ENCODE peak calls at places on chromosomes 13 and 19, in four cellular contexts. Q, K, N and T are unnamed samples. For H3K27me3 and H3K36me3, the result is how much of the 10 kb centered on the place peaks cover.

GRCh38 chr13:80173224-80173623 is 167.7 kb downstream of the SPRY2 start:
- DNase-seq in Q (no peak), N (peak), K (no peak), T (no peak)

GRCh38 chr13:104577029-104577820 is 1511.0 kb upstream of the SLC10A2 start:
- DNase-seq in Q (no peak), N (no peak), K (no peak), T (no peak)

GRCh38 chr19:5907216-5907615 is 2.5 kb downstream of the VMAC start:
- DNase-seq in N (no peak), K (no peak), Q (no peak), T (no peak)

GRCh38 chr19:58518261-58519086 is 1.1 kb downstream of the ZBTB45 start:
- DNase-seq in N (no peak), K (no peak), Q (no peak), T (peak)

GRCh38 chr19:17758528-17758927 is 7.3 kb downstream of the FCHO1 start:
- DNase-seq in Q (no peak), K (no peak), N (no peak), T (no peak)

GRCh38 chr13:79621902-79622301 is 140.9 kb downstream of the NDFIP2 start:
- DNase-seq in K (no peak), N (no peak), Q (no peak), T (no peak)

GRCh38 chr13:95254341-95254740 is 46.9 kb downstream of the ABCC4 start:
- DNase-seq in K (no peak), N (no peak), Q (no peak), T (no peak)

GRCh38 chr13:106507560-106508274 is 27.7 kb downstream of the EFNB2 start:
- DNase-seq in N (no peak), Q (no peak), K (no peak), T (no peak)

GRCh38 chr13:27455331-27455855 is 5.0 kb upstream of the MTIF3 start:
- DNase-seq in N (no peak), K (no peak), Q (no peak), T (peak)

GRCh38 chr13:111337741-111338140 is 17.3 kb downstream of the TEX29 start:
- DNase-seq in N (no peak), Q (no peak), K (peak), T (no peak)

GRCh38 chr13:111335263-111335662 is 14.8 kb downstream of the TEX29 start:
- DNase-seq in Q (no peak), N (no peak), K (no peak), T (no peak)

GRCh38 chr13:111338841-111339240 is 18.4 kb downstream of the TEX29 start:
- DNase-seq in K (peak), Q (no peak), N (no peak), T (peak)

GRCh38 chr13:111336666-111337065 is 16.2 kb downstream of the TEX29 start:
- DNase-seq in N (no peak), Q (no peak), K (no peak), T (no peak)

DNA sequence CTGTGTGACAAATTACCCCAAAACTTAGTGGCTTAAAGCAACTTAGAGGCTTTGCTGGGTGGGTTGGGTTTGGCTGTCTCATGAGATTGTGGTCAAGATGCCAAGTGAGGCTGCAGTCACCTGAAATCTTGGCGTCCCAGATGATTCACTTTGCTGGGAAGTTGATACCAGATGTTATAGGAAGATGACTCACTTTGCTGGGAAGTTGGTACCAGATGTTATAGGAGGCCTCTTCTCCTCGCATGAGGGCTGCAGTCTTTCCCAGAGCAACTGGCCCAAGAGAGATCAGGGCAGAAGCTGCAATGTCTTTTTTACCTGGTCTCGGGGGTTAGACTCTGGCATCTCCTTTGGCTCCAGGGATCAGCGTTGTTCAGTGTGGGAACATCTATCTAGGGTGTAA is 16.8 kb downstream of the TEX29 start:
- DNase-seq in Q (no peak), K (peak), N (no peak), T (no peak)
- H3K27me3 ChIP-seq in Q (under half), K (under half), N (under half), T (under half)

DNA sequence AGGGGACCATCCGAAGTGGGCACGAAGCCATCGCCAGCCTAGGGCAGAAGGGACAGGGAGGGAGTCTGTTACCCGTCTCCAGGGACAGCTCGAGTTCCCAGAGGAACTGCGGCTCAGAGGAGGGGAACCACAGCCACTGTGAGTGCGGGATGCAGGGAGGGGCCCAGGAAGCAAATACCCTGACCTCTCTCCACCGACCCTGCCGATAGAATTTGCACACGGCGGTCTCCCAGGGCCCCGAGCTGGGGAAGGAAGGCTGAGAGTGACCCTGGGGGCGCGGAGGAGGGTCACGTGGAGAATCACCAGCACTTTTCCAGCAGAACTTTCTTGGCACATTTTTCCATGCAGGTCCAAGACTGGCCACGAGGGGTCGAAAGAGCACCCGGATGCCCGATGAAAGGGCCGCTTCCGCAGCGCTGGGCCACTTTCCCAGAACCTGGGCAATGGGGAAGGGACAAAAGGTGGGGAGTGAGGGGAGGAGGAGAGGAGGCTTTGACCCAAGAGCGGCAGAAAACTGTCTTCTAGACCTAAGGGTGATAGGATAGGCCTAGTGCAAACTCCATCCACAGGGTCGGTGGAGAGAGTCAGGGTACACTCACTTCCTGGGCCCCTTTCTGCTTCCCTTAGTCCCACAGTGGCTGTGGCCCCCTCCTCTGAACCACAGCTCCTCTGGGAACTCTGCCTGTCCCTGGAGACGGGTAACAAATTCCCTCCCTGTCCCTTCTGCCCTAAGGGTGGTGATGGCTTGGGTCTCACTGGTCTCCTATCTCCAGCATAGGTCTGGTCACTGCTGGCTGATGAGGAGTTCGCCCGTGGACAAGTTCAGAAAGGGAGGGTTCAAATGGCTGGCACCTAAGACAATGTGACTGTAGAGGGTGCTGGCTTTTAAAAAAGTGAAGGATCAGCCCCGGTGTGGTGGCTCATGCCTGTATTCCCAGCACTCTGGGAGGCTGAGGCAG is 5.3 kb upstream of the GPR4 start:
- DNase-seq in K (peak), N (peak), Q (peak), T (peak)
- H3K4me3 ChIP-seq in K (no peak), N (no peak), Q (peak), T (peak)

GRCh38 chr19:46730187-46730586 is 13.3 kb upstream of the PRKD2 start:
- DNase-seq in N (no peak), K (no peak), Q (no peak), T (no peak)

GRCh38 chr19:46728208-46728607 is 11.3 kb upstream of the PRKD2 start:
- DNase-seq in K (no peak), Q (no peak), N (no peak), T (no peak)

GRCh38 chr19:46729696-46730095 is 12.8 kb upstream of the PRKD2 start:
- DNase-seq in K (no peak), N (no peak), Q (no peak), T (no peak)

GRCh38 chr19:46727757-46728156 is 10.8 kb upstream of the PRKD2 start:
- DNase-seq in N (no peak), Q (no peak), K (no peak), T (no peak)

GRCh38 chr19:46728693-46729339 is 11.9 kb upstream of the PRKD2 start:
- DNase-seq in N (peak), Q (no peak), K (peak), T (peak)
- H3K36me3 ChIP-seq in N (under half), Q (half or more), K (half or more), T (half or more)

GRCh38 chr13:28530729-28531194 is 35.8 kb upstream of the FLT1 start:
- DNase-seq in Q (no peak), K (no peak), N (no peak), T (no peak)
- H3K27me3 ChIP-seq in Q (half or more), K (under half), N (under half), T (under half)

GRCh38 chr19:32224371-32225244 is 120.8 kb upstream of the ZNF507 start:
- DNase-seq in Q (no peak), N (peak), K (peak), T (peak)
- H3K4me3 ChIP-seq in Q (peak), N (no peak), K (no peak), T (peak)

DNA sequence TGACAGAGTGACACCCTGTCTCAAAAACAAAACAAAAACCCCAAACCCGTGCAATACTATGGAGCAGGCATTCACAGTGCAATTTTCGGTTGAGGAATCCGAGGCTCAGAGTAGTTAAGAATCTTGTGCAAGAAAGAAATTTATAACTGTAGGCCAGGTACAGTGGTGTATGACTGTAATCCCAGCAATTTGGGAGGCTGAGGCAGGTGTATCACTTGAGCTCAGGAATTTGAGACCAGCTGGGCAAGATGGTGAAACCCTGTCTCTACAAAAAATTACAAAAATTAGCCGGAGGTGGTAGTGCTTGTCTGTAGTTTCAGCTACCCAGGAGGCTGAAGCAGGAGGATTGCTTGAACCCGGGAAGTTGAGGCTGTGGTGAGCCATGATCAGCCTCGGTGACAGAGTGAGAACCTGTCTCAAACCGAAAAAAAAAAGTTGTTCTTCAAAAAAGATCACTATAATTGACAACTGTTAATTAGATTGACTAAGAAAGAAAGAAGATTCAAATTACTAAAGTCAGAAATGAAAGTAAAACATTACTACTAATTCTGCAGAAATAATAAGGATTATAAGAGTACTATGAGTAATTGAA is 12.9 kb downstream of the CEACAM1 start:
- DNase-seq in N (no peak), Q (no peak), K (no peak), T (no peak)
- H3K36me3 ChIP-seq in N (under half), Q (under half), K (under half), T (under half)

GRCh38 chr13:111645598-111646463 is 325.4 kb downstream of the TEX29 start:
- DNase-seq in Q (no peak), N (no peak), K (no peak), T (no peak)
- H3K27me3 ChIP-seq in Q (under half), N (under half), K (under half), T (under half)